ENCODE peak calls at places on chromosomes 13 and 19, in four cellular contexts. C is esophagus squamous epithelium, F is sigmoid colon, L is neuronal stem cell. B is an unnamed sample.

GRCh38 chr13:62357887-62358645 is 942.4 kb upstream of the PCDH20 start:
- DNase-seq in L (peak), C (no peak), F (no peak), B (peak)

GRCh38 chr13:66216723-66217122 is 1013.4 kb downstream of the PCDH9 start:
- DNase-seq in L (no peak), C (no peak), F (no peak), B (peak)

GRCh38 chr13:73984949-73985691 is 149.1 kb downstream of the KLF12 start:
- DNase-seq in L (no peak), F (no peak), C (no peak), B (peak)

GRCh38 chr13:32381539-32381938 is 46.4 kb downstream of the N4BP2L1 start:
- DNase-seq in F (no peak), L (peak), C (no peak), B (peak)

GRCh38 chr13:29801737-29802305 is 48.6 kb downstream of the UBL3 start:
- DNase-seq in L (no peak), C (no peak), F (no peak), B (no peak)

GRCh38 chr19:47275866-47276461 is 1.3 kb downstream of the INAFM1 start:
- DNase-seq in L (no peak), F (peak), C (no peak), B (no peak)

GRCh38 chr13:99993660-99994455 is 12.3 kb downstream of the ZIC2 start:
- DNase-seq in F (no peak), C (no peak), L (peak), B (no peak)

GRCh38 chr19:45542234-45542668 is 35.0 kb downstream of the VASP start:
- DNase-seq in L (no peak), C (no peak), F (no peak), B (no peak)

GRCh38 chr13:112941349-112941748 is 27.7 kb upstream of the MCF2L start:
- DNase-seq in C (no peak), L (no peak), F (no peak), B (no peak)

GRCh38 chr19:49475995-49476880 is 2.2 kb downstream of the FLT3LG start:
- DNase-seq in C (no peak), F (peak), L (peak), B (peak)

DNA sequence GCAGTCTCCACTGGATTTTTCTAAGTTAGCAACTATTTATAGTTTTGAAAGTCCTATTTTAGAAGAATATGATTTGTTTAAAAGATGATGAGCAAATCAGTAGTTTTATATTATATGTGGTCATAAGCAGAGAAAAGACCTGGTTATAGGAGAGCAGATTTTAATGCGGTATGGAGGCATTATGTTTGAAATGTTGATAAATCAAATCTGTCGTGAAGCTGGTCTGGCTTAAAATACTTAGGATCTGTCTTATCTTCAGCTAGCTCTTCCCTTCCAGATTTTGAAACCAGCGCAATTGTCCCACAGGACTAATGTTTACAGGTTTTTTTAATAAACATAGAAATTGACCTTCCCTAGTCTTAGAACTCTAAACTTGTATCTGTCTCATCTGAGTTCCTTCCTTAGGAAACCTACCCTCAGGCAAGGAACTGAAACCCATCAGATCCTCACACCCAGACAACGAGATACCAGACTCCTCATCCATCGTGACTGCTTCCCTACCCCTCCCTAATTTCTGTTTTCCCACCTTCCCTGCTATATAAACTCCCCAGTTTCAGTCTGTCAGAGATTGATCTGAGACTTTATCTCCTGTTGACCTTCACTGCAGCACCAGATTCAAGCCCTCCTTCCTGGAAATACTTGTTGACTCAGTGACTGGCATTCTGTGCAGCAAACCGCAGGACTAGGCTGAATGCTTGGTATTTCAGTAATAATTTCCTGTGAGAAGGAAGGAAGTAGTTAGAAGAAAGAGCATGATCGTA is 37.8 kb upstream of the CXCL17 start:
- DNase-seq in C (no peak), F (no peak), L (no peak), B (no peak)
- H3K27ac ChIP-seq in C (no peak), F (no peak), L (no peak), B (no peak)

GRCh38 chr19:17946965-17947784 is 14.4 kb downstream of the CCDC124 start:
- DNase-seq in F (no peak), C (no peak), L (no peak), B (no peak)
- H3K4me3 ChIP-seq in F (peak), C (peak), L (peak), B (peak)

GRCh38 chr19:52889076-52889475 is 8.4 kb downstream of the ZNF320 start:
- DNase-seq in F (no peak), L (no peak), C (no peak), B (no peak)

GRCh38 chr19:52891336-52891735 is 6.1 kb downstream of the ZNF320 start:
- DNase-seq in C (no peak), F (no peak), L (no peak), B (no peak)

GRCh38 chr19:52889931-52890330 is 7.5 kb downstream of the ZNF320 start:
- DNase-seq in L (no peak), C (no peak), F (no peak), B (no peak)
- H3K27ac ChIP-seq in L (no peak), C (no peak), F (no peak), B (no peak)

GRCh38 chr13:103351035-103351828 is 285.0 kb upstream of the SLC10A2 start:
- DNase-seq in C (no peak), L (no peak), F (no peak), B (peak)
- H3K4me3 ChIP-seq in C (no peak), L (no peak), F (no peak), B (no peak)

GRCh38 chr13:107254392-107254791 is 686.5 kb upstream of the ARGLU1 start:
- DNase-seq in L (no peak), C (no peak), F (no peak), B (no peak)
- H3K27ac ChIP-seq in L (no peak), C (no peak), F (no peak), B (no peak)

GRCh38 chr19:27795369-27795768 is 1417.6 kb downstream of the UQCRFS1 start:
- DNase-seq in L (no peak), C (no peak), F (no peak), B (no peak)
- H3K4me3 ChIP-seq in L (peak), C (no peak), F (no peak), B (no peak)

GRCh38 chr19:8577247-8577646 is at the start of gene MYO1F:
- DNase-seq in L (no peak), F (peak), C (no peak), B (no peak)

GRCh38 chr19:8578642-8579265 is 1.5 kb upstream of the MYO1F start:
- DNase-seq in F (peak), C (no peak), L (peak), B (peak)

GRCh38 chr19:8576273-8576993 is 809 bp downstream of the MYO1F start:
- DNase-seq in C (no peak), F (no peak), L (no peak), B (no peak)

GRCh38 chr19:8577741-8578140 is 499 bp upstream of the MYO1F start:
- DNase-seq in L (no peak), C (no peak), F (no peak), B (no peak)

DNA sequence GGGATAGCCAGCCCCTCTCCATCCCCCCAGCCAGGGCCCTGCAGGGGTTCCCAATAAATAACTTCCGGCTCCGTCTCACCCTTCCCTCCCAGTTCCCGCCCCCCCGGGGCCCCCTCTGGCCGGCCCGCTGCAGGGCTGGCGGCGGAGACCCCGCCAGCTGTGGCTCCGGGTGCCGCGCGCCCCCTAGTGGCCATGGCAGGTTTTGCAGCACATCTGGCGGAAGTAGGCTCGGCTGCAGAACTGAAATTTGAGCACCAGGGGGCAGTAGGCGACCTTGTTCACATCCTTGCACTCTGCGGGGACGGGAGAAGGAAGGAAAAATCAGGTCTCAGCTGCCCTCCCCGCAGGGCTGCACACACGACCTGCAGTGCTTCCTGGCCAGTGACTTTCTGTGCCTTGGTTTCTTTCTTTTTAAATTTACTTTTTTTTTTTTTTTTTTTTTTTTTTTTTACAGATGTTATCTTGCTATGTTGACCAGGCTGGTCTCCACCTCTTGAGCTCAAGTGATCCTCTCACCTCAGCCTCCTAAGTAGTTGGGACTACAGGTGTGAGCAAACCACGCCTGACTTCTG is 3.6 kb upstream of the MYO1F start:
- DNase-seq in F (peak), L (peak), C (no peak), B (peak)
- H3K27ac ChIP-seq in F (no peak), L (no peak), C (no peak), B (no peak)

GRCh38 chr13:34465423-34465922 is 476.6 kb upstream of the NBEA start:
- DNase-seq in F (no peak), C (no peak), L (no peak), B (no peak)

GRCh38 chr13:34466301-34466700 is 475.8 kb upstream of the NBEA start:
- DNase-seq in F (no peak), C (no peak), L (no peak), B (no peak)

GRCh38 chr13:34469212-34469983 is 472.7 kb upstream of the NBEA start:
- DNase-seq in C (no peak), L (no peak), F (no peak), B (no peak)

GRCh38 chr13:34464011-34464410 is 478.1 kb upstream of the NBEA start:
- DNase-seq in F (no peak), C (no peak), L (no peak), B (no peak)

GRCh38 chr13:34467450-34468083 is 474.5 kb upstream of the NBEA start:
- DNase-seq in L (no peak), F (no peak), C (no peak), B (no peak)
- H3K4me3 ChIP-seq in L (no peak), F (no peak), C (no peak), B (no peak)

B was measured in cardiac muscle cell.